ENCODE peak calls at places on chromosomes 2 and 18, in four cellular contexts. A is HepG2, P is K562, Y is Panc1. D is an unnamed sample.

GRCh38 chr2:130241041-130241707 is 42.9 kb upstream of the TUBA3E start:
- DNase-seq in A (peak; percentile 76), P (peak; percentile 59), Y (peak; percentile 90), D (peak; percentile 96)

GRCh38 chr2:122203523-122203922 is 448.1 kb downstream of the TSN start:
- DNase-seq in A (no peak), P (no peak), Y (no peak), D (no peak)

GRCh38 chr2:186887107-186888090 is 38.4 kb upstream of the ZSWIM2 start:
- DNase-seq in A (no peak), P (peak; percentile 78), Y (no peak), D (no peak)

GRCh38 chr18:49878567-49878966 is 65.2 kb upstream of the ACAA2 start:
- DNase-seq in A (no peak), P (no peak), Y (no peak), D (no peak)

GRCh38 chr2:45681675-45682074 is 30.2 kb downstream of the PRKCE start:
- DNase-seq in A (peak; percentile 13), P (no peak), Y (peak; percentile 86), D (peak; percentile 81)

GRCh38 chr2:215660687-215661086 is 224.8 kb upstream of the FN1 start:
- DNase-seq in A (no peak), P (no peak), Y (no peak), D (no peak)

GRCh38 chr2:237695201-237695780 is 67.9 kb downstream of the LRRFIP1 start:
- DNase-seq in A (no peak), P (peak; percentile 57), Y (peak; percentile 83), D (peak; percentile 71)

GRCh38 chr2:27307545-27308358 is 493 bp downstream of the UCN start:
- DNase-seq in A (no peak), P (no peak), Y (no peak), D (no peak)

GRCh38 chr18:55265916-55266488 is 306.7 kb upstream of the CCDC68 start:
- DNase-seq in A (no peak), P (no peak), Y (no peak), D (no peak)

GRCh38 chr2:213125646-213126347 is 25.6 kb downstream of the IKZF2 start:
- DNase-seq in A (no peak), P (no peak), Y (no peak), D (no peak)

GRCh38 chr2:74250189-74250631 is 51.8 kb downstream of the MTHFD2 start:
- DNase-seq in A (peak; percentile 41), P (peak; percentile 74), Y (peak; percentile 17), D (peak; percentile 36)

GRCh38 chr2:12051831-12052230 is 305.4 kb downstream of the LPIN1 start:
- DNase-seq in A (no peak), P (no peak), Y (no peak), D (no peak)

GRCh38 chr2:96144481-96145027 is 686 bp downstream of the DUSP2 start:
- DNase-seq in A (no peak), P (no peak), Y (no peak), D (no peak)

GRCh38 chr2:6181525-6182270 is 489.5 kb downstream of the SOX11 start:
- DNase-seq in A (no peak), P (no peak), Y (no peak), D (no peak)

GRCh38 chr2:199485732-199486335 is 28.1 kb upstream of the SATB2 start:
- DNase-seq in A (peak; percentile 64), P (peak; percentile 80), Y (no peak), D (peak; percentile 57)

GRCh38 chr2:54060000-54060399 is 55.4 kb upstream of the ACYP2 start:
- DNase-seq in A (no peak), P (no peak), Y (no peak), D (no peak)

GRCh38 chr18:49002881-49003280 is 52.1 kb upstream of the SMAD7 start:
- DNase-seq in A (no peak), P (no peak), Y (no peak), D (no peak)

GRCh38 chr2:119112230-119112629 is 46.3 kb downstream of the C1QL2 start:
- DNase-seq in A (no peak), P (no peak), Y (no peak), D (no peak)

GRCh38 chr18:4843771-4844170 is 353.3 kb downstream of the AKAIN1 start:
- DNase-seq in A (no peak), P (no peak), Y (no peak), D (no peak)

GRCh38 chr18:75031717-75032317 is 177.1 kb downstream of the PTGR3 start:
- DNase-seq in A (no peak), P (no peak), Y (no peak), D (no peak)

GRCh38 chr2:130376433-130377293 is 20.8 kb downstream of the PTPN18 start:
- DNase-seq in A (peak; percentile 26), P (no peak), Y (no peak), D (no peak)

GRCh38 chr2:70304501-70304900 is 2.6 kb upstream of the FAM136A start:
- DNase-seq in A (no peak), P (no peak), Y (no peak), D (no peak)

GRCh38 chr2:230902180-230902899 is 22.7 kb downstream of the GPR55 start:
- DNase-seq in A (peak; percentile 56), P (peak; percentile 78), Y (peak; percentile 42), D (peak; percentile 54)
- TF ChIP-seq TCF7L2 in A (no peak), P (no peak), Y (no peak), D (no peak)

GRCh38 chr18:27843783-27844415 is 333.0 kb downstream of the CDH2 start:
- DNase-seq in A (no peak), P (no peak), Y (no peak), D (no peak)
- TF ChIP-seq TCF7L2 in A (no peak), P (no peak), Y (no peak), D (no peak)

GRCh38 chr2:88190808-88191721 is 20.9 kb downstream of the THNSL2 start:
- DNase-seq in A (peak; percentile 66), P (peak; percentile 68), Y (no peak), D (peak; percentile 46)
- TF ChIP-seq TCF7L2 in A (no peak), P (no peak), Y (no peak), D (no peak)

GRCh38 chr2:120736202-120736954 is 710 bp downstream of the GLI2 start:
- DNase-seq in A (no peak), P (no peak), Y (no peak), D (no peak)
- TF ChIP-seq TCF7L2 in A (no peak), P (no peak), Y (no peak), D (no peak)

GRCh38 chr2:28802975-28803429 is 7.6 kb upstream of the SPDYA start:
- DNase-seq in A (no peak), P (no peak), Y (no peak), D (no peak)
- TF ChIP-seq TCF7L2 in A (no peak), P (no peak), Y (no peak), D (no peak)

GRCh38 chr18:38956068-38956467 is 1390.5 kb upstream of the CELF4 start:
- DNase-seq in A (no peak), P (no peak), Y (no peak), D (no peak)
- TF ChIP-seq TCF7L2 in A (no peak), P (no peak), Y (no peak), D (no peak)

DNA sequence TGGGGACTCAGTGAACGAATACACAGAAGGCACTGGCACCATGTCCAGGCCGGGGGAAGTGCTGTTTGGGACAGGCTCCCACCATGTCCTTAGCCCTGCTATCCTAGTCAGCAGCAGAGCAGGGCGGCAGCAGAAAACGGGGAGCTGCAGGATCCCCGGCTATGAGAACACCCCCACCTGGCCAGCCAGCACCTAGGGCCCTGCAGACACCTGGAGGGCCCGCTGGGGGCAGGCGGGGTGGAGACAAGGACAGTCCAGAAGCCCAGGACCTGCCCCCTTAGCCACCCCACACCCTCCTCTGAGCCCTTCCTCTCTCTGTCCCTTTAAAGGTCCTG is 48.7 kb downstream of the BIN1 start:
- DNase-seq in A (no peak), P (no peak), Y (no peak), D (no peak)
- TF ChIP-seq TCF7L2 in A (no peak), P (no peak), Y (no peak), D (no peak)

GRCh38 chr2:113851640-113852039 is 38.2 kb upstream of the ACTR3 start:
- DNase-seq in A (no peak), P (no peak), Y (no peak), D (no peak)
- TF ChIP-seq TCF7L2 in A (no peak), P (no peak), Y (no peak), D (no peak)

GRCh38 chr2:29314816-29315571 is 199.8 kb downstream of the CLIP4 start:
- DNase-seq in A (no peak), P (no peak), Y (no peak), D (no peak)
- TF ChIP-seq TCF7L2 in A (no peak), P (no peak), Y (no peak), D (no peak)

GRCh38 chr2:107278672-107279071 is 392.7 kb upstream of the ST6GAL2 start:
- DNase-seq in A (no peak), P (no peak), Y (no peak), D (no peak)

GRCh38 chr2:107281637-107282036 is 395.7 kb upstream of the ST6GAL2 start:
- DNase-seq in A (no peak), P (no peak), Y (no peak), D (no peak)

DNA sequence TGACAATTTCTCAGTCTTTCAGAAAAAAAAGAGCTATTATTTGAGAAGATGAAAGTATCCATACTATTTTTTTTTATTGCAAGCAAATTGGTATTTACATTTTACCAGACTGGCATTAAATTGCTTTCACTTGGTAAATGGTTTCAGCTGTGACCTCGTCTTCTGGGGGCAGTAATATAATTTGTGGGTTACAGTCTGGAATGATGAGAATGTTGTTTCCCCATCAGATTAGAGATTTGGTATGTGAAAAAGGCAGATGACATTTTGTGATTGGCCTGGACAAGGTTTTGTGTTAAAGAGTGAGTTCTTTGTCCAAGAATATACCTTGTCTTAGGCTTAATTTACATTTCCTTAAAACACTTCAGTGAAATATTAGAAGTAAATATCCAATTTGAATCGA is 390.1 kb upstream of the ST6GAL2 start:
- DNase-seq in A (no peak), P (no peak), Y (no peak), D (no peak)
- TF ChIP-seq TCF7L2 in A (no peak), P (no peak), Y (no peak), D (no peak)

D was measured in HCT116.